ENCODE peak calls at places on chromosome 14, in five cellular contexts. B is right atrium auricular region, S is B cell, M is RWPE1, K is tibial nerve. O is an unnamed sample.
A peak's percentile ranks its signal among the peaks of the same experiment; 100 is the strongest.

GRCh38 chr14:88902850-88903249 is 78.4 kb downstream of the TTC8 start:
- DNase-seq in S (no peak), B (no peak), M (no peak), K (no peak), O (no peak)

GRCh38 chr14:105460616-105461015 is 14.0 kb upstream of the CRIP2 start:
- DNase-seq in S (no peak), M (no peak), K (no peak), B (no peak), O (no peak)

GRCh38 chr14:75450381-75451276 is 22.8 kb downstream of the JDP2 start:
- DNase-seq in B (no peak), M (peak; percentile 84), K (no peak), S (no peak), O (no peak)

GRCh38 chr14:81942071-81942470 is 408.4 kb upstream of the SEL1L start:
- DNase-seq in B (no peak), S (no peak), M (no peak), K (no peak), O (no peak)

GRCh38 chr14:94839346-94839745 is 69.4 kb upstream of the GSC start:
- DNase-seq in B (no peak), M (peak; percentile 13), S (no peak), K (no peak), O (no peak)

GRCh38 chr14:103522028-103522581 is 525 bp downstream of the CKB start:
- DNase-seq in B (no peak), S (peak; percentile 45), M (no peak), K (no peak), O (no peak)

GRCh38 chr14:52987042-52987441 is 36.2 kb upstream of the FERMT2 start:
- DNase-seq in M (no peak), K (no peak), S (no peak), B (no peak), O (no peak)

GRCh38 chr14:91339076-91339475 is 78.5 kb downstream of the CCDC88C start:
- DNase-seq in S (no peak), K (no peak), M (no peak), B (no peak), O (no peak)

GRCh38 chr14:81234268-81234667 is 13.5 kb upstream of the GTF2A1 start:
- DNase-seq in M (peak; percentile 48), B (no peak), K (no peak), S (no peak), O (no peak)

GRCh38 chr14:55438066-55438683 is 2.2 kb downstream of the TBPL2 start:
- DNase-seq in K (no peak), M (peak; percentile 64), B (no peak), S (peak; percentile 9), O (no peak)

GRCh38 chr14:61420326-61420725 is 98.9 kb downstream of the PRKCH start:
- DNase-seq in S (no peak), M (peak; percentile 67), B (no peak), K (no peak), O (no peak)

GRCh38 chr14:88195676-88196075 is 127.4 kb downstream of the KCNK10 start:
- DNase-seq in S (no peak), B (no peak), K (no peak), M (no peak), O (no peak)

GRCh38 chr14:24299255-24300191 is at the start of the genes DHRS1 and NOP9:
- DNase-seq in B (peak; percentile 93), S (peak; percentile 96), K (peak; percentile 83), M (peak; percentile 95), O (peak; percentile 86)

GRCh38 chr14:98853063-98853729 is 418.8 kb downstream of the BCL11B start:
- DNase-seq in B (no peak), M (no peak), S (no peak), K (no peak), O (no peak)

GRCh38 chr14:69246331-69246730 is 13.6 kb upstream of the GALNT16 start:
- DNase-seq in S (no peak), M (no peak), B (no peak), K (no peak), O (no peak)

GRCh38 chr14:100298551-100299237 is 7.5 kb downstream of the SLC25A29 start:
- DNase-seq in B (no peak), K (no peak), S (no peak), M (no peak), O (no peak)

GRCh38 chr14:39957987-39958386 is 525.8 kb upstream of the FBXO33 start:
- DNase-seq in K (no peak), M (no peak), S (no peak), B (no peak), O (no peak)

GRCh38 chr14:99127651-99128167 is 144.3 kb downstream of the BCL11B start:
- DNase-seq in B (peak; percentile 57), M (peak; percentile 82), K (no peak), S (no peak), O (no peak)

GRCh38 chr14:39731912-39732311 is 299.7 kb upstream of the FBXO33 start:
- DNase-seq in S (no peak), B (no peak), K (no peak), M (no peak), O (no peak)

GRCh38 chr14:90907178-90907577 is 90.9 kb upstream of the TTC7B start:
- DNase-seq in M (no peak), K (no peak), B (no peak), S (no peak), O (no peak)

GRCh38 chr14:106507354-106507753 is 981.0 kb downstream of the TMEM121 start:
- DNase-seq in S (no peak), B (no peak), K (no peak), M (no peak), O (no peak)

GRCh38 chr14:106506901-106507305 is 980.5 kb downstream of the TMEM121 start:
- DNase-seq in M (no peak), B (no peak), K (no peak), S (no peak), O (no peak)

GRCh38 chr14:106509176-106509575 is 982.8 kb downstream of the TMEM121 start:
- DNase-seq in M (no peak), B (no peak), S (no peak), K (no peak), O (no peak)

GRCh38 chr14:106509795-106510194 is 983.4 kb downstream of the TMEM121 start:
- DNase-seq in B (no peak), K (no peak), S (no peak), M (no peak), O (no peak)

DNA sequence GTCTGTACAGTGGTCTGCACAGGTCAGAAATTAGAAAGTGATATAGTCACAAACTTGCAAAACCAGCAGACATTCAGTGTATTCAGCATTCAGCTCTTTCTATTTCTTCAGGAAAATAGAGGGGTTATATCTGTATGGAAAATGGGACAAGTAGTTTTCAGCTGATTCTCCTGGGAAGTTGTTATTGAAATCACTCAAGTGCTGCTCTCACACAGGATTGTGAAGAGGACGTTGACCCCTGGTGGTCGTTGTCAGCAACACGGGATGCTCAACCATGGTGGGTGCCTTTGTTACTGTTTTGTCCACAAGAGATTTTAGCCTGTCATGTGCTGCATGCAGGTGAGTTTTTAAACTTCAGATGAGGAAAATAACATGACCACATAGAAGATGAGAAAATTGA is 981.8 kb downstream of the TMEM121 start:
- DNase-seq in S (no peak), M (no peak), B (no peak), K (no peak), O (no peak)
- TF ChIP-seq CTCF in S (no peak), M (no peak), B (no peak), K (no peak), O (no peak)

GRCh38 chr14:64159588-64159987 is 134.6 kb downstream of the ESR2 start:
- DNase-seq in B (no peak), M (no peak), K (no peak), S (peak; percentile 55), O (no peak)
- TF ChIP-seq CTCF in B (no peak), M (no peak), K (no peak), S (peak; percentile 62), O (no peak)

DNA sequence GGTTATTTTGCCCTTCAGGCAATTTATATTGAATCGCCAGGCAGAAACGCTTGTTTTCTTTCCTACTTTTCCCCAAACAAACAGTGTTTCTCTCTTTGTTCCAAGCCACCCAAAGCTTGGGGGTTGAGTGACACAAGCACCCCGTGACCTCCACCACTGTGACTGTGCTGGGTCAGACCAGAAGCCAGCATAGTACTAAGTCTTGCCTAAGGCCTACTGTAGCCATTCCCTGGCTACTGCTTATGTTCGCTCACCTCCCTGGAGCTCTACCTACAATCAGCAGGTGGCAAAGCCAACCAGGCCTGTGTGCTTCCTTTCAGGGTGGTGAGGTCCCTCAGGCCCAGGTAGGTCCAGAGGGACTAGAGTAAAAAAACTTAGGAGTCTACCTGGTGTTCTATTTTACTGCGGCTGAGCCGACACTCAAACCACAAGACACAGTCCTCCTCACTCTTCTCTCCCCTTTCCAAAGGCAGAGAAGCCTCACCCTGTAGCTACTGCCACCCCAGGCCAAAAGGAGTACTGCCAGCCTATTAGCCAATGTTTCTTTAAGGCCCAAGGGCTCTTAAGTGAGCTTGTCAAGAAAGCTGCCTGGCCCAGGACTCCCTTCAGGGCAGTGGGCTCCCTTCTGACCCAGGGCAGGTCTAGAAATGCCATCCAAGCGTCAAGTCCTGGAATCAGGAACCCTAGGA is 411.8 kb upstream of the MIS18BP1 start:
- DNase-seq in M (no peak), K (no peak), S (no peak), B (no peak), O (no peak)
- TF ChIP-seq CTCF in M (no peak), K (no peak), S (no peak), B (no peak), O (no peak)

GRCh38 chr14:78153069-78153351 is 17.2 kb upstream of the NRXN3 start:
- DNase-seq in K (no peak), S (no peak), B (no peak), M (peak; percentile 12), O (no peak)
- TF ChIP-seq CTCF in K (no peak), S (no peak), B (no peak), M (no peak), O (no peak)

DNA sequence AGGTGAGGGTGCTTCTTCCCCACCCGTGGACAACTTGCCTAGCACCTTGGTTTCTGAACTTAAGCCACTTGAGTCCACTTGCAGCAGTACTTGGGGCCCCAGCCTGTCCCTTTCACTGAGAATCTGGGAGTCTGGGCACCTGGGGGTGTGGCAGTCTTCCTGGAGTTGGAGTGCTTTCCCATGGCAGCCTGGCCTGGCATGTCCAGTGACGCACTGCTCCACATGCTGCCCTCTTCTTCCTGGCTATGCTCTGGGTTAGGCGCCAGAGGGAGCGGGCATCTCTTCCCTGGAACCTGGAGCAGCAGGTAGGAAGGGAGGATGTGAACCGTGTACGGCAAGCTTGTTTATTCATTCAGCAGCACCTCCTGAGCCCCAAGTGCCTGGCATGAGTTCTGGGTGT is 76.4 kb downstream of the PAPOLA start:
- DNase-seq in B (no peak), M (no peak), S (no peak), K (no peak), O (no peak)
- TF ChIP-seq CTCF in B (no peak), M (no peak), S (no peak), K (no peak), O (no peak)

GRCh38 chr14:71942904-71943694 is 10.9 kb downstream of the RGS6 start:
- DNase-seq in K (no peak), S (no peak), B (no peak), M (no peak), O (no peak)
- TF ChIP-seq CTCF in K (no peak), S (no peak), B (no peak), M (no peak), O (no peak)

DNA sequence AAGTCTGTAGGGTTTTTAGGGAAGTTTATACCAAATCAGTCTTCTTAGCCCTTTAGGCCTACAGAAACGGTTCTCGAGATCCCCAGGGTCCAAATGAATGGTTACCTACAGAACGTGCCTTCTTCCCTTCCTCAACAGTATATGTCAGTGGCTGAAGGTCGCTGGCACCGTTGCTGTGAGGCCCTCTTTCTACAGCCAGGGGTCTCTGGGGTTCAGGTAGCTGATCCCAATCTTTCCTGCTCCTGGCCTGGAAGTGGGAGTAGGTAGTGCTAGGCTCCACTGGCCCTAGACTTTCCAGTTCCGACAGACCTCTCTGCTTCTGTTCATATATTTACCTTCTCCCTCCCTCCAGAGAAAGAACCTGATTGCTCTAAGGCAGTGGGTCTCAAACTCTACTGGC is 6.4 kb upstream of the EGLN3 start:
- DNase-seq in K (no peak), M (no peak), S (no peak), B (no peak), O (no peak)
- TF ChIP-seq CTCF in K (no peak), M (no peak), S (no peak), B (no peak), O (no peak)

O was measured in omental fat pad.